ENCODE peak calls at places on chromosomes 1 and 21, in four cellular contexts. P, L, G and E are unnamed samples.

GRCh38 chr1:150161747-150162581 is 12.2 kb downstream of the PLEKHO1 start:
- DNase-seq in P (no peak), L (no peak), G (no peak), E (no peak)

GRCh38 chr1:20885121-20885520 is 98.0 kb upstream of the HP1BP3 start:
- DNase-seq in P (no peak), L (peak; percentile 25), G (no peak), E (no peak)

GRCh38 chr1:209629621-209630382 is 22.4 kb downstream of the LAMB3 start:
- DNase-seq in P (no peak), L (no peak), G (no peak), E (no peak)

GRCh38 chr1:100847481-100847880 is 47.2 kb downstream of the EXTL2 start:
- DNase-seq in P (no peak), L (no peak), G (no peak), E (no peak)

GRCh38 chr1:33082575-33083112 is 1.7 kb downstream of the AZIN2 start:
- DNase-seq in P (no peak), L (no peak), G (no peak), E (no peak)

GRCh38 chr1:198234511-198235251 is 77.9 kb downstream of the NEK7 start:
- DNase-seq in P (no peak), L (no peak), G (no peak), E (no peak)

GRCh38 chr1:156673387-156674121 is 3.7 kb downstream of the NES start:
- DNase-seq in P (no peak), L (no peak), G (no peak), E (no peak)

GRCh38 chr1:65959896-65960295 is 167.2 kb downstream of the PDE4B start:
- DNase-seq in P (peak; percentile 28), L (no peak), G (no peak), E (no peak)

GRCh38 chr1:93874025-93874651 is 4.9 kb downstream of the DNTTIP2 start:
- DNase-seq in P (no peak), L (no peak), G (no peak), E (no peak)

GRCh38 chr1:145729196-145729595 is 9.9 kb downstream of the CD160 start:
- DNase-seq in P (no peak), L (no peak), G (no peak), E (no peak)

GRCh38 chr1:69739181-69739580 is 171.5 kb downstream of the LRRC7 start:
- DNase-seq in P (no peak), L (no peak), G (no peak), E (no peak)

GRCh38 chr1:199353906-199354305 is 673.6 kb upstream of the NR5A2 start:
- DNase-seq in P (no peak), L (no peak), G (no peak), E (no peak)

GRCh38 chr1:161086457-161086856 is 2.9 kb downstream of the NECTIN4 start:
- DNase-seq in P (no peak), L (no peak), G (no peak), E (no peak)

GRCh38 chr1:220681220-220681847 is 8.8 kb upstream of the C1orf115 start:
- DNase-seq in P (no peak), L (no peak), G (no peak), E (no peak)

GRCh38 chr1:152461544-152461943 is 47.5 kb upstream of the CRNN start:
- DNase-seq in P (peak; percentile 45), L (no peak), G (peak; percentile 67), E (no peak)

GRCh38 chr21:37460196-37460595 is 93.6 kb downstream of the DYRK1A start:
- DNase-seq in P (no peak), L (no peak), G (no peak), E (no peak)

GRCh38 chr1:3278416-3279181 is 175.9 kb upstream of the ARHGEF16 start:
- DNase-seq in P (no peak), L (no peak), G (no peak), E (no peak)

GRCh38 chr1:2979191-2980072 is 41.8 kb upstream of the ACTRT2 start:
- DNase-seq in P (peak; percentile 20), L (peak; percentile 44), G (no peak), E (peak; percentile 33)

GRCh38 chr1:210123924-210124589 is 108.5 kb upstream of the SERTAD4 start:
- DNase-seq in P (no peak), L (no peak), G (no peak), E (no peak)

GRCh38 chr1:11320153-11320936 is 47.3 kb downstream of the UBIAD1 start:
- DNase-seq in P (no peak), L (no peak), G (no peak), E (no peak)

GRCh38 chr1:232225336-232226131 is 404.4 kb downstream of the SIPA1L2 start:
- DNase-seq in P (no peak), L (no peak), G (no peak), E (no peak)

GRCh38 chr1:45359882-45360513 is 19.8 kb upstream of the MUTYH start:
- DNase-seq in P (peak; percentile 69), L (no peak), G (peak; percentile 91), E (no peak)

GRCh38 chr1:206725053-206725963 is 40.6 kb downstream of the MAPKAPK2 start:
- DNase-seq in P (peak; percentile 53), L (no peak), G (no peak), E (no peak)

GRCh38 chr1:89800718-89801117 is 20.1 kb upstream of the LRRC8D start:
- DNase-seq in P (no peak), L (no peak), G (no peak), E (no peak)

GRCh38 chr1:109790735-109791494 is 27.2 kb upstream of the EPS8L3 start:
- DNase-seq in P (peak; percentile 43), L (peak; percentile 70), G (no peak), E (no peak)

GRCh38 chr1:217191441-217191840 is 439.4 kb downstream of the GPATCH2 start:
- DNase-seq in P (no peak), L (no peak), G (no peak), E (no peak)

GRCh38 chr1:37932759-37933158 is 14.1 kb downstream of the INPP5B start:
- DNase-seq in P (no peak), L (no peak), G (no peak), E (no peak)

GRCh38 chr1:154567386-154568164 is at the start of gene CHRNB2:
- DNase-seq in P (peak; percentile 78), L (peak; percentile 72), G (peak; percentile 33), E (peak; percentile 93)

GRCh38 chr1:12745992-12746323 is at the start of gene CFAP107:
- DNase-seq in P (no peak), L (no peak), G (no peak), E (no peak)

GRCh38 chr1:3511856-3512255 is 57.4 kb downstream of the ARHGEF16 start:
- DNase-seq in P (no peak), L (no peak), G (no peak), E (no peak)

GRCh38 chr1:230572121-230573083 is 69.9 kb upstream of the COG2 start:
- DNase-seq in P (peak; percentile 42), L (no peak), G (no peak), E (no peak)

GRCh38 chr1:1142844-1143243 is 27.0 kb upstream of the C1orf159 start:
- DNase-seq in P (no peak), L (no peak), G (no peak), E (no peak)

GRCh38 chr1:1259948-1260614 is 13.6 kb upstream of the C1QTNF12 start:
- DNase-seq in P (no peak), L (no peak), G (no peak), E (no peak)

GRCh38 chr1:237962985-237963384 is 72.3 kb upstream of the ZP4 start:
- DNase-seq in P (no peak), L (no peak), G (no peak), E (no peak)

DNA sequence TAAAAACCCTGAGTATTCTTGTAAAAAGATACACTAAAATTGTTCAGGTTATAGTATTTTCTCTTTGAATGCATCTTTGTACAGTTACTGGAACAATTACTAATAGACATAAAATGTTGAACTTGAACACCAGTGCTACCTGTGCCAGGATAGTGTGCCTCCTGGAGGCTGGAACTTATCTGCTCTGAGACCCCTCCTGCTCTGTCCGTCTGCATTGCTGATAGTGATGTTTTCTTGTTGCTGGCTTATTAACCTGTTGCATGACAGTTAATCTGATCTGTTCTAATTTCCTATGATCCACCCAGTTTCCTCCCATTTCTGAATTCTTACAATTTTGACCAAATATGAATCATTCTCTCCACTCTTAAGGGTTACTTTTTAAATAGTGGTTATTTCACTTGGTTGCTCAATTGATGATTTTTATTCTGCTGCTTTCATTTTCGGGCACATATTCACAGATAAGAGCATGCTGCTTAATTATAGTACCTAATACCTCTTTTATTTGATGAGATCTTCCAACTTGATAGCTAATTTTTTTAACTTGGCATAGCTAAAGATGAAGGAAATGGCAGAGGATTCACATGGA is 101.4 kb downstream of the CC2D1B start:
- DNase-seq in P (no peak), L (no peak), G (no peak), E (no peak)
- TF ChIP-seq CTCF in P (no peak), L (no peak), G (no peak), E (no peak)

GRCh38 chr1:244383278-244383884 is 68.3 kb downstream of the ADSS2 start:
- DNase-seq in P (no peak), L (no peak), G (no peak), E (no peak)
- TF ChIP-seq CTCF in P (no peak), L (no peak), G (no peak), E (peak; percentile 14)

DNA sequence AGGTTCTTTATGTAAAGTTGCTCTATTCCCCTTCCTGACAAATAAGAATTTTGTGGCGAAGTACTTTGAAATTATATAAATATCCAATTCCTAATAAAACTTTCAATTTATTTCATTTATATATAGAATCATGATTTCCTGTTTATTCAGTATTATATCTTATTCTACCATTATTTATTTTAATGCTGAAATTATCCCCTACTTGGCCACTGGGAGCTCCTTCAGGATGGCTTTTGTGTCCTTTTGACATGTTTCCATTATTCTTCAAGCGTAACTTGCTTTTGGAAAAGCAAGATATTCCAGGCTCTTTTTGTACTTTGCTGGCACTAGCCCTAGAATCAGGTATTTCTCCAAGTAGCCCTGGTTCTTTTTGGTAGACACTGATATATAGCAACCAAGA is 67.2 kb upstream of the CACYBP start:
- DNase-seq in P (no peak), L (no peak), G (no peak), E (no peak)
- TF ChIP-seq CTCF in P (no peak), L (no peak), G (no peak), E (peak; percentile 11)

GRCh38 chr1:24866211-24867063 is 63.6 kb downstream of the RUNX3 start:
- DNase-seq in P (peak; percentile 22), L (no peak), G (no peak), E (no peak)

GRCh38 chr1:24865587-24865986 is 64.5 kb downstream of the RUNX3 start:
- DNase-seq in P (no peak), L (no peak), G (no peak), E (no peak)

GRCh38 chr1:24862775-24863483 is 67.1 kb downstream of the RUNX3 start:
- DNase-seq in P (no peak), L (no peak), G (no peak), E (no peak)

GRCh38 chr1:24865168-24865567 is 64.9 kb downstream of the RUNX3 start:
- DNase-seq in P (no peak), L (no peak), G (no peak), E (no peak)

DNA sequence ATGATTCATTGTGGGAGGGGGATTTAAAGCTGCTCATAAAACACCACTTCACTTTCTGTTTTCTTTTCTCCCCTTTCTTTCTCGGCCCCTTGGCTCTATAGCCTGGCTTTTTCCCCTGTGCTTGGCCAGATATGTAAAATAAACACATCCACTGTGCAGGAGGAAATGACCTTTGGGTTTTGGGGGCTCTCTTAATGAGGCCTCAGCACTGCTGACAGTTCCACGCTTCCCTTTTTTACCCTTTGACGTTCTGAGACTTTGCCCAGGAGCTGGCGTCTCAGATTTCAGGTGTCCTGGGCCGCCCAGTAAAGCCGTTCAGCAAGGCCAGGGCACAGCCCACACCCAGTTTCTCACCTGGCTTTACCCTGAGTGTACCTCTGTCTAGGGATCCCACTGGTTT is 65.7 kb downstream of the RUNX3 start:
- DNase-seq in P (peak; percentile 39), L (no peak), G (no peak), E (no peak)
- TF ChIP-seq CTCF in P (no peak), L (no peak), G (no peak), E (no peak)

GRCh38 chr1:86914998-86915736 is 732 bp downstream of the HS2ST1 start:
- DNase-seq in P (peak; percentile 52), L (peak; percentile 76), G (peak; percentile 52), E (no peak)
- TF ChIP-seq CTCF in P (no peak), L (no peak), G (no peak), E (no peak)